ENCODE peak calls at places on chromosomes 12 and 14, in seven cellular contexts. N is epithelial cell of esophagus, Q is tibial artery, F is body of pancreas, K is fibroblast of lung, X is HepG2, V is HFF-Myc. G is an unnamed sample.

GRCh38 chr12:114691196-114691595 is 7.2 kb upstream of the TBX3 start:
- DNase-seq in N (no peak), Q (no peak), F (no peak), K (no peak), X (no peak), V (no peak), G (no peak)

GRCh38 chr12:122520676-122521075 is 6.1 kb downstream of the RSRC2 start:
- DNase-seq in N (no peak), Q (no peak), F (no peak), K (no peak), X (no peak), V (no peak), G (no peak)

GRCh38 chr12:65619018-65619417 is 205.3 kb upstream of the HMGA2 start:
- DNase-seq in N (no peak), Q (no peak), F (no peak), K (no peak), X (no peak), V (no peak), G (no peak)

GRCh38 chr12:68455676-68456345 is 123.6 kb upstream of the MDM1 start:
- DNase-seq in N (no peak), Q (no peak), F (no peak), K (peak; percentile 34), X (no peak), V (no peak), G (no peak)

GRCh38 chr12:53381739-53382630 is 2.0 kb downstream of the SP1 start:
- DNase-seq in N (peak; percentile 97), Q (peak; percentile 64), F (peak; percentile 49), K (peak; percentile 48), X (peak; percentile 56), V (no peak), G (peak; percentile 80)

GRCh38 chr12:110050927-110051326 is 2.6 kb upstream of the C12orf76 start:
- DNase-seq in N (no peak), Q (no peak), F (no peak), K (no peak), X (no peak), V (no peak), G (no peak)

GRCh38 chr14:50231475-50232275 is at the start of gene SOS2:
- DNase-seq in N (peak; percentile 87), Q (peak; percentile 85), F (peak; percentile 84), K (peak; percentile 81), X (peak; percentile 78), V (no peak), G (peak; percentile 81)

GRCh38 chr14:69108358-69108757 is 44.6 kb downstream of the DCAF5 start:
- DNase-seq in N (no peak), Q (no peak), F (no peak), K (no peak), X (no peak), V (no peak), G (no peak)

GRCh38 chr12:125229878-125230530 is 164.8 kb downstream of the AACS start:
- DNase-seq in N (no peak), Q (no peak), F (no peak), K (no peak), X (no peak), V (no peak), G (no peak)

GRCh38 chr12:15757553-15758255 is 31.5 kb downstream of the EPS8 start:
- DNase-seq in N (peak; percentile 96), Q (peak; percentile 30), F (no peak), K (peak; percentile 93), X (peak; percentile 15), V (peak; percentile 35), G (peak; percentile 91)

GRCh38 chr12:68290126-68290525 is 36.7 kb upstream of the IL22 start:
- DNase-seq in N (no peak), Q (no peak), F (no peak), K (peak; percentile 72), X (no peak), V (no peak), G (no peak)

DNA sequence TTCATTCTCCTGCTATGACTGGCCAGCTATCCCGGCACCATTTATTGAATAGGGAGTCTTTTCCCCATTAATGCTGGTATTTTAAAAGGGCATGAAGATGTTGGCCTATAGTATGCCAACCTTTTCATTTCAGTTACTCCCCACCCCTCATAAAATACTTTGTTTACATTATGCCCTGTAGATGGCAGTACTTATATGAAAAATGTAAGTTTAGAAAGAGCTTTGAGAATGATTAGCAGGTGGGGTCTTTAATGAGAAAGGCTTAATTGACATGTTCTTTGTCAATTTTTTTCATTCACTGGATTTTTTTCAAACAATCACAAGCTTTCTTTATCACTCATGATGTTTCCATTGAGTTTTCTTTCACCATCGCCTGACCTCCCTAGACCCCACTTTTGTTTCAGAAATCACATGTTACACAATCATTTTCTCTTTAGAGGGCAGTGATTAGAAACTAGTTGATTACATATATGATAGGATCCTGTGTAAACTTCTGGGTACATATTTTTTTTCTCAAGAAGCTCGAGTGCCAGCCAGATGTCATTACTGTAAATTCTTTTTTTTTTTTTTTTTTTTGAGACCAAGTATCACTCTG is 62.6 kb upstream of the PSMA6 start:
- DNase-seq in N (peak; percentile 29), Q (no peak), F (no peak), K (no peak), X (peak; percentile 49), V (no peak), G (no peak)
- TF ChIP-seq CTCF in N (peak; percentile 25), Q (no peak), F (peak; percentile 29), K (peak; percentile 18), X (peak; percentile 58), V (no peak), G (peak; percentile 30)

DNA sequence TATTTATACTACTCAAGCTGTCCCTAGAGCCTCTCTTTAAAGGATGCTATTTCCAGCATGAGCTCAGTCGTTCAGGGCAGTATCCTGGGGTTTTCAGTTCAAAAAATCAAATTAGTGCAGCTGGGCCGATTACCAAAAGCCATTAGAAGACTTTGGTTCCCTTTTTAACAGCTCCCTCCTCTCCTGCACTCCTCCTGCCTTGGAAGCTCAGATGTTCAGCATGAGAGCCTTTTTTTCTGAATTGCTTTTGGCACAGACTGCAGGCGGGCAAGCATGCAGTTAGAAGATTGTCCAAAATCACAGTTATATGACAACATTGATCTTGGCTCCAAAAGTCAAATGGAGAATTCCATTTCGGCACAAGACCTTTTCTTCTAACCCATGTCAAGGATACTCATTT is 179.6 kb downstream of the SLC35F4 start:
- DNase-seq in N (no peak), Q (no peak), F (no peak), K (no peak), X (no peak), V (no peak), G (no peak)
- H3K4me3 ChIP-seq in N (no peak overlapping the region), Q (no peak overlapping the region), F (no peak overlapping the region), K (no peak overlapping the region), X (no peak overlapping the region), V (no peak overlapping the region), G (no peak overlapping the region)

GRCh38 chr12:12786716-12787601 is 1.5 kb downstream of the APOLD1 start:
- DNase-seq in N (peak; percentile 84), Q (peak; percentile 75), F (peak; percentile 82), K (peak; percentile 79), X (peak; percentile 32), V (no peak), G (peak; percentile 81)
- TF ChIP-seq CTCF in N (no peak), Q (peak; percentile 12), F (peak; percentile 42), K (no peak), X (no peak), V (no peak), G (no peak)

GRCh38 chr12:55706840-55707671 is 648 bp downstream of the ITGA7 start:
- DNase-seq in N (no peak), Q (no peak), F (no peak), K (no peak), X (no peak), V (no peak), G (no peak)

GRCh38 chr12:55703976-55704761 is 3.5 kb downstream of the ITGA7 start:
- DNase-seq in N (no peak), Q (peak; percentile 66), F (no peak), K (peak; percentile 59), X (no peak), V (no peak), G (no peak)

GRCh38 chr12:55705802-55706402 is 1.8 kb downstream of the ITGA7 start:
- DNase-seq in N (no peak), Q (no peak), F (no peak), K (no peak), X (no peak), V (no peak), G (no peak)

GRCh38 chr12:55703288-55703687 is 4.4 kb downstream of the ITGA7 start:
- DNase-seq in N (no peak), Q (peak; percentile 59), F (no peak), K (no peak), X (no peak), V (no peak), G (no peak)

GRCh38 chr12:55704824-55705780 is 2.6 kb downstream of the ITGA7 start:
- DNase-seq in N (no peak), Q (no peak), F (no peak), K (no peak), X (peak; percentile 68), V (no peak), G (no peak)
- H3K4me3 ChIP-seq in N (no peak overlapping the region), Q (peak overlapping the region; percentile 96), F (no peak overlapping the region), K (no peak overlapping the region), X (no peak overlapping the region), V (no peak overlapping the region), G (no peak overlapping the region)

G was measured in AG10803.